ENCODE peak calls at places on chromosomes 6 and 20, in eight cellular contexts. D, J, W, P, N, T, U and C are unnamed samples.

GRCh38 chr6:7087066-7087465 is 20.7 kb upstream of the RREB1 start:
- DNase-seq in D (no peak), J (no peak), W (peak), P (no peak), N (no peak), T (peak), U (no peak), C (no peak)

GRCh38 chr20:23157741-23158140 is 71.6 kb upstream of the CD93 start:
- DNase-seq in D (no peak), J (no peak), W (no peak), P (no peak), N (no peak), T (no peak), U (no peak), C (no peak)

GRCh38 chr6:41059569-41059968 is 6.6 kb downstream of the APOBEC2 start:
- DNase-seq in D (no peak), J (no peak), W (no peak), P (no peak), N (no peak), T (no peak), U (no peak), C (no peak)

GRCh38 chr6:56938634-56939294 is 16.1 kb upstream of the BEND6 start:
- DNase-seq in D (no peak), J (peak), W (no peak), P (peak), N (no peak), T (no peak), U (peak), C (no peak)

GRCh38 chr20:40991181-40991889 is 37.3 kb upstream of the TOP1 start:
- DNase-seq in D (no peak), J (no peak), W (no peak), P (peak), N (peak), T (no peak), U (no peak), C (no peak)

GRCh38 chr6:24469829-24470228 is 19.5 kb downstream of the GPLD1 start:
- DNase-seq in D (no peak), J (no peak), W (no peak), P (no peak), N (no peak), T (no peak), U (no peak), C (no peak)

GRCh38 chr20:18728165-18728866 is 85.3 kb upstream of the SCP2D1 start:
- DNase-seq in D (no peak), J (no peak), W (no peak), P (no peak), N (no peak), T (no peak), U (no peak), C (peak)

GRCh38 chr6:107717781-107718180 is 106.3 kb downstream of the SCML4 start:
- DNase-seq in D (no peak), J (no peak), W (no peak), P (no peak), N (no peak), T (no peak), U (no peak), C (no peak)

GRCh38 chr6:47242483-47243386 is 67.0 kb downstream of the TNFRSF21 start:
- DNase-seq in D (peak), J (peak), W (peak), P (peak), N (peak), T (peak), U (peak), C (peak)

GRCh38 chr20:45174434-45175364 is at the start of gene PI3:
- DNase-seq in D (no peak), J (peak), W (no peak), P (peak), N (peak), T (no peak), U (no peak), C (no peak)

GRCh38 chr20:53865905-53866786 is 204.2 kb downstream of the BCAS1 start:
- DNase-seq in D (no peak), J (peak), W (no peak), P (no peak), N (no peak), T (peak), U (no peak), C (no peak)

GRCh38 chr20:35311409-35311808 is 19.2 kb upstream of the FAM83C start:
- DNase-seq in D (no peak), J (no peak), W (no peak), P (no peak), N (no peak), T (no peak), U (peak), C (no peak)

GRCh38 chr20:16691381-16691780 is 38.4 kb upstream of the SNRPB2 start:
- DNase-seq in D (no peak), J (no peak), W (no peak), P (no peak), N (no peak), T (no peak), U (no peak), C (no peak)

GRCh38 chr6:19558934-19559333 is 278.2 kb upstream of the ID4 start:
- DNase-seq in D (no peak), J (no peak), W (no peak), P (no peak), N (no peak), T (no peak), U (no peak), C (no peak)

GRCh38 chr6:144745434-144745833 is 460.3 kb downstream of the UTRN start:
- DNase-seq in D (no peak), J (no peak), W (no peak), P (no peak), N (no peak), T (no peak), U (no peak), C (no peak)

GRCh38 chr6:16511048-16511660 is 250.1 kb downstream of the ATXN1 start:
- DNase-seq in D (no peak), J (peak), W (peak), P (no peak), N (no peak), T (peak), U (peak), C (peak)

GRCh38 chr20:55067158-55067825 is 591.9 kb downstream of the DOK5 start:
- DNase-seq in D (no peak), J (no peak), W (no peak), P (no peak), N (no peak), T (no peak), U (no peak), C (no peak)

GRCh38 chr6:14518515-14519217 is 401.1 kb downstream of the CD83 start:
- DNase-seq in D (no peak), J (no peak), W (no peak), P (no peak), N (no peak), T (no peak), U (no peak), C (no peak)

GRCh38 chr6:82066196-82066595 is 181.3 kb downstream of the IBTK start:
- DNase-seq in D (no peak), J (no peak), W (no peak), P (no peak), N (no peak), T (no peak), U (no peak), C (no peak)

GRCh38 chr20:5181955-5182354 is 55.1 kb downstream of the CDS2 start:
- DNase-seq in D (no peak), J (no peak), W (no peak), P (no peak), N (no peak), T (no peak), U (no peak), C (no peak)

GRCh38 chr20:38221041-38221589 is 39.4 kb downstream of the KIAA1755 start:
- DNase-seq in D (peak), J (peak), W (peak), P (peak), N (peak), T (peak), U (no peak), C (peak)

GRCh38 chr6:158706369-158706982 is 56.6 kb downstream of the SYTL3 start:
- DNase-seq in D (no peak), J (peak), W (peak), P (peak), N (peak), T (peak), U (no peak), C (no peak)

GRCh38 chr6:41498968-41499599 is 47.1 kb upstream of the FOXP4 start:
- DNase-seq in D (no peak), J (no peak), W (no peak), P (no peak), N (no peak), T (no peak), U (no peak), C (no peak)

GRCh38 chr20:63280929-63281545 is 8.4 kb downstream of the ARFGAP1 start:
- DNase-seq in D (no peak), J (no peak), W (peak), P (no peak), N (no peak), T (peak), U (no peak), C (no peak)

GRCh38 chr6:89144358-89145041 is 1.4 kb upstream of the PM20D2 start:
- DNase-seq in D (no peak), J (no peak), W (no peak), P (no peak), N (no peak), T (no peak), U (no peak), C (no peak)

GRCh38 chr6:56913276-56914138 is 41.4 kb upstream of the BEND6 start:
- DNase-seq in D (no peak), J (no peak), W (no peak), P (no peak), N (no peak), T (no peak), U (no peak), C (no peak)

GRCh38 chr20:25284131-25284601 is 36.3 kb downstream of the PYGB start:
- DNase-seq in D (no peak), J (no peak), W (no peak), P (no peak), N (peak), T (no peak), U (no peak), C (no peak)

GRCh38 chr20:57329608-57330221 is at the start of gene SPO11:
- DNase-seq in D (no peak), J (peak), W (peak), P (no peak), N (no peak), T (peak), U (no peak), C (no peak)

GRCh38 chr20:33662172-33662571 is at the start of gene C20orf144:
- DNase-seq in D (no peak), J (no peak), W (no peak), P (no peak), N (peak), T (no peak), U (no peak), C (no peak)

GRCh38 chr6:971981-972640 is 279.2 kb upstream of the EXOC2 start:
- DNase-seq in D (no peak), J (no peak), W (no peak), P (no peak), N (no peak), T (no peak), U (no peak), C (no peak)

GRCh38 chr6:166307981-166308768 is at the start of gene PRR18:
- DNase-seq in D (no peak), J (peak), W (peak), P (no peak), N (no peak), T (peak), U (no peak), C (no peak)
- H3K4me3 ChIP-seq in D (no peak), J (peak), W (peak), P (peak), N (peak), T (peak), U (peak), C (no peak)

GRCh38 chr6:29924287-29924686 is 18.0 kb upstream of the HLA-A start:
- DNase-seq in D (no peak), J (no peak), W (no peak), P (no peak), N (no peak), T (no peak), U (no peak), C (no peak)

GRCh38 chr6:29926795-29927427 is 15.4 kb upstream of the HLA-A start:
- DNase-seq in D (peak), J (peak), W (peak), P (peak), N (peak), T (peak), U (no peak), C (no peak)

GRCh38 chr6:29924731-29925130 is 17.6 kb upstream of the HLA-A start:
- DNase-seq in D (no peak), J (no peak), W (no peak), P (no peak), N (no peak), T (no peak), U (no peak), C (no peak)

GRCh38 chr6:29926081-29926794 is 16.1 kb upstream of the HLA-A start:
- DNase-seq in D (no peak), J (peak), W (peak), P (no peak), N (no peak), T (no peak), U (no peak), C (no peak)

GRCh38 chr6:29925341-29926080 is 16.8 kb upstream of the HLA-A start:
- DNase-seq in D (no peak), J (no peak), W (no peak), P (no peak), N (no peak), T (no peak), U (no peak), C (no peak)
- H3K4me3 ChIP-seq in D (peak), J (no peak), W (peak), P (no peak), N (peak), T (no peak), U (peak), C (no peak)

GRCh38 chr20:3896853-3897252 is 7.7 kb downstream of the PANK2 start:
- DNase-seq in D (no peak), J (no peak), W (no peak), P (no peak), N (no peak), T (no peak), U (no peak), C (no peak)

GRCh38 chr20:3894796-3895195 is 5.6 kb downstream of the PANK2 start:
- DNase-seq in D (no peak), J (no peak), W (no peak), P (no peak), N (no peak), T (no peak), U (no peak), C (no peak)

GRCh38 chr20:3898639-3899038 is 9.5 kb downstream of the PANK2 start:
- DNase-seq in D (no peak), J (no peak), W (no peak), P (no peak), N (no peak), T (no peak), U (no peak), C (no peak)

GRCh38 chr20:3900187-3900604 is 11.0 kb downstream of the PANK2 start:
- DNase-seq in D (no peak), J (no peak), W (no peak), P (no peak), N (no peak), T (no peak), U (no peak), C (no peak)

GRCh38 chr20:3896302-3896701 is 7.1 kb downstream of the PANK2 start:
- DNase-seq in D (no peak), J (no peak), W (no peak), P (no peak), N (no peak), T (no peak), U (no peak), C (no peak)
- H3K4me3 ChIP-seq in D (no peak), J (no peak), W (no peak), P (no peak), N (no peak), T (no peak), U (no peak), C (no peak)

DNA sequence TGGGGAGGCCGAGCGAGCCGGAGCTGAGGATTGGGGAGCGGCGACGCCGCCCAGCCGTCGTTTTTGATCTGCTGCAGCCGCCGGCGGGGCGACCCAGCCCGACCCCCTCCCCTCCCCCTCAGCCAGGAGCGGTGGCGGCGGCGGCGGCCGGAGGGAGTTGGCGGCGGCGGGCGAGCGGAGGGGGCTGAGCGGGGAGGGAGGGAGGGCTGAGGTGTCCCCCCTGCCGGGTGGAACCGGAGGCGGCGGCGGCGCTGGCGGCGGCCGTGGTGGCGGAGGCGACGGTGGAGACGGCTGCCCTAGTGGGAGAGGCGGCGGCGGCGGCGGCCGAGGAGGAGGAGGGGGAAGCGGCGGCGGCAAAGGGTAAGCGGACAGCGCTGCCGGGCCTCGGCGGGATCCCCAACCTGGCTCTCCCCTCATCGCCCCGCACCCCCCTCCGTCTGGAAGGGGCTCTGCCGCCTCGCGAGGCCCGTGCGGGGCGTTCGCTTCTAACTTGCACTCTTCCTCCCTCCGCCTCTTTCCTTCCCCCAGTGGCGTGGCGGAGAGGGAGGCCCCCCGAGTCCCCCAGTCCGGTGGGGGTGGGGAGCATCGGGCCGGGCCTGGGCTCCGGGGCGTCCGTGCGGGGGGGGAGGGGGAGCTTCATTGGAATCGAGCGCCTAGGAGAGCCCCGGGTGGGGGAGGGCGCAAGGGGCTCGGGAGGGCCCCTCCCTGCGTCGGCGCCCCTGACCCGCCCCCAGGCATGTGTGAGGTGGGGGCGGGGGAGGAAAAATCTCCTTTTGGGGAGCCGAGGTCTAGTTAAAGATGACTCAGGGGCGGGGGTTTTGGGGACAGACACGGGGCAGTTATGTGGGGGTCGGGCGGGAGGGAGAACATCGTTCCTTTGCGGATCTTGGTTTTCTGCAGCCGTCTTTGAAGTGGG is at the start of gene TAB2:
- DNase-seq in D (peak), J (peak), W (peak), P (peak), N (peak), T (no peak), U (no peak), C (peak)
- H3K4me3 ChIP-seq in D (peak), J (peak), W (peak), P (peak), N (peak), T (peak), U (peak), C (peak)